ENCODE peak calls at places on chromosomes 7 and 10, in ten cellular contexts. H, E, I, A, M, X, U, W, C and O are unnamed samples.

GRCh38 chr10:30840386-30841074 is 191.1 kb downstream of the ZNF438 start:
- DNase-seq in H (no peak), E (no peak), I (no peak), A (no peak), M (no peak), X (peak), U (no peak), W (no peak), C (no peak), O (no peak)

GRCh38 chr10:87643920-87644319 is 15.8 kb upstream of the PAPSS2 start:
- DNase-seq in H (no peak), E (no peak), I (no peak), A (no peak), M (no peak), X (no peak), U (no peak), W (no peak), C (no peak), O (no peak)

GRCh38 chr10:71621263-71621751 is 98.3 kb downstream of the C10orf105 start:
- DNase-seq in H (no peak), E (no peak), I (no peak), A (no peak), M (no peak), X (no peak), U (peak), W (no peak), C (no peak), O (no peak)

GRCh38 chr7:27169658-27170493 is 4.2 kb downstream of the HOXA10 start:
- DNase-seq in H (no peak), E (no peak), I (no peak), A (no peak), M (no peak), X (no peak), U (no peak), W (no peak), C (no peak), O (no peak)

GRCh38 chr10:110437761-110438341 is 59.9 kb upstream of the DUSP5 start:
- DNase-seq in H (no peak), E (no peak), I (no peak), A (no peak), M (no peak), X (no peak), U (no peak), W (no peak), C (no peak), O (no peak)

GRCh38 chr7:27826347-27826746 is 86.4 kb downstream of the TAX1BP1 start:
- DNase-seq in H (no peak), E (no peak), I (no peak), A (no peak), M (no peak), X (no peak), U (no peak), W (no peak), C (no peak), O (no peak)

GRCh38 chr10:73218466-73219191 is 28.4 kb downstream of the DNAJC9 start:
- DNase-seq in H (peak), E (peak), I (no peak), A (no peak), M (no peak), X (no peak), U (no peak), W (no peak), C (no peak), O (no peak)

GRCh38 chr7:22184549-22185199 is 172.3 kb downstream of the RAPGEF5 start:
- DNase-seq in H (no peak), E (no peak), I (no peak), A (no peak), M (no peak), X (no peak), U (no peak), W (no peak), C (no peak), O (no peak)

GRCh38 chr10:43221419-43222293 is 45.2 kb downstream of the RASGEF1A start:
- DNase-seq in H (no peak), E (no peak), I (peak), A (no peak), M (peak), X (no peak), U (peak), W (no peak), C (no peak), O (no peak)